ENCODE peak calls at places on chromosomes 7 and 10, in six cellular contexts. M is CD4-positive, CD25-positive, alpha-beta regulatory T cell; W is cardiac muscle cell; L is body of pancreas; E is SJSA1; Z is thoracic aorta. C is an unnamed sample.

GRCh38 chr10:131569851-131570715 is 258.6 kb upstream of the TCERG1L start:
- DNase-seq in L (no peak), E (no peak), M (no peak), W (peak), Z (no peak), C (no peak)

GRCh38 chr7:132437730-132438129 is 138.5 kb downstream of the PLXNA4 start:
- DNase-seq in E (no peak), W (peak), Z (no peak), L (no peak), M (peak), C (peak)

GRCh38 chr10:96840841-96841518 is 8.9 kb downstream of the LCOR start:
- DNase-seq in L (no peak), M (no peak), W (no peak), Z (no peak), E (peak), C (no peak)

GRCh38 chr10:110525349-110526260 is 27.9 kb downstream of the DUSP5 start:
- DNase-seq in L (no peak), W (no peak), E (no peak), Z (no peak), M (no peak), C (no peak)

GRCh38 chr7:69756235-69756634 is 158.0 kb downstream of the AUTS2 start:
- DNase-seq in L (no peak), M (no peak), Z (no peak), E (peak), W (no peak), C (no peak)

GRCh38 chr7:1601956-1602355 is 32.1 kb upstream of the PSMG3 start:
- DNase-seq in W (no peak), M (no peak), L (no peak), Z (no peak), E (no peak), C (no peak)

GRCh38 chr7:7426686-7427085 is 109.0 kb downstream of the COL28A1 start:
- DNase-seq in Z (no peak), L (no peak), E (no peak), M (no peak), W (no peak), C (no peak)

GRCh38 chr10:23337616-23338015 is 7.0 kb downstream of the C10orf67 start:
- DNase-seq in M (no peak), W (no peak), Z (no peak), L (no peak), E (no peak), C (no peak)

GRCh38 chr10:81179805-81180452 is 642.2 kb downstream of the SH2D4B start:
- DNase-seq in E (no peak), M (peak), W (peak), L (no peak), Z (no peak), C (no peak)

GRCh38 chr7:151552352-151553028 is 32.8 kb upstream of the RHEB start:
- DNase-seq in W (no peak), L (peak), E (no peak), M (no peak), Z (no peak), C (no peak)

GRCh38 chr10:53487019-53487983 is 714.7 kb upstream of the MBL2 start:
- DNase-seq in W (no peak), Z (no peak), M (no peak), L (no peak), E (no peak), C (peak)

GRCh38 chr7:47197508-47197907 is 384.4 kb downstream of the TNS3 start:
- DNase-seq in W (no peak), Z (no peak), E (no peak), M (no peak), L (no peak), C (no peak)

GRCh38 chr7:81725496-81726117 is 44.2 kb downstream of the HGF start:
- DNase-seq in W (no peak), E (peak), M (no peak), Z (no peak), L (no peak), C (no peak)

GRCh38 chr10:90777614-90778013 is 80.2 kb downstream of the HTR7 start:
- DNase-seq in L (no peak), Z (no peak), W (no peak), E (no peak), M (no peak), C (no peak)

GRCh38 chr10:35822316-35822715 is 180.2 kb upstream of the FZD8 start:
- DNase-seq in M (no peak), E (peak), Z (peak), L (peak), W (peak), C (peak)

DNA sequence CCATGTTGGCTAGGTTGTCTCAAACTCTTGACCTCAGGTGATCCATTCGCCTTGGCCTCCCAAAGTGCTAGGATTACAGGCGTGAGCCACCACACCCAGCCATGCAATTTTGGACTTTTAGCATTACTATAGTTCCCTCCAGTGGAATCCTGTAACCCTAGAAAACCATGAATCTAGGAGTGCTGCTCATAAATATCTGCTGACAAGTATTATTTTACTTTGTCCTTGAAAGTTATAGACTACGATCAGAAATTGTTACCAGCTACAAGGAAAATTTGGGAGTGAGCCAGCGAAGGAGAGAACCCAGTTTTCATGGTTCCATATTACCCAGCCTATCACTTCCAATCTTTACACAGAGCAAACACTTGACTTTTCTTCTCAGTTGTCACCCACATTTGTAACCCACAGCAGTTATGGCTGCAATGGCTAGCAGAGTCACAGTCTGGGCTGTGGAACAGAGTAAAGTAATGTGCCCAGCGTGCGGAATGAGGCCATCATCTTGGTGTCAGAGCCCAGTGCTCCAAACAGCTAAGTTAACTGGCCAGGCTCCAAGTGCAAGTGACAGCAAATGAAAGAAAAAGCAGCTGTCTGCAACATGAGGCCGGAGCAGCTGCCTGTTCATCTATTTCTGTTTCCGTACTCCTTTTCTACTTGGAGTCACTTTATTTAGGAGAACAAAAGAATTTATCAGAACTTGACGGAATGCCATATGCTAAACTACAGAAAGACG is 29.9 kb downstream of the ZC3HC1 start:
- DNase-seq in Z (no peak), E (no peak), L (no peak), W (no peak), M (no peak), C (peak)
- H3K4me3 ChIP-seq in Z (no peak), E (no peak), L (no peak), W (no peak), M (no peak), C (no peak)

DNA sequence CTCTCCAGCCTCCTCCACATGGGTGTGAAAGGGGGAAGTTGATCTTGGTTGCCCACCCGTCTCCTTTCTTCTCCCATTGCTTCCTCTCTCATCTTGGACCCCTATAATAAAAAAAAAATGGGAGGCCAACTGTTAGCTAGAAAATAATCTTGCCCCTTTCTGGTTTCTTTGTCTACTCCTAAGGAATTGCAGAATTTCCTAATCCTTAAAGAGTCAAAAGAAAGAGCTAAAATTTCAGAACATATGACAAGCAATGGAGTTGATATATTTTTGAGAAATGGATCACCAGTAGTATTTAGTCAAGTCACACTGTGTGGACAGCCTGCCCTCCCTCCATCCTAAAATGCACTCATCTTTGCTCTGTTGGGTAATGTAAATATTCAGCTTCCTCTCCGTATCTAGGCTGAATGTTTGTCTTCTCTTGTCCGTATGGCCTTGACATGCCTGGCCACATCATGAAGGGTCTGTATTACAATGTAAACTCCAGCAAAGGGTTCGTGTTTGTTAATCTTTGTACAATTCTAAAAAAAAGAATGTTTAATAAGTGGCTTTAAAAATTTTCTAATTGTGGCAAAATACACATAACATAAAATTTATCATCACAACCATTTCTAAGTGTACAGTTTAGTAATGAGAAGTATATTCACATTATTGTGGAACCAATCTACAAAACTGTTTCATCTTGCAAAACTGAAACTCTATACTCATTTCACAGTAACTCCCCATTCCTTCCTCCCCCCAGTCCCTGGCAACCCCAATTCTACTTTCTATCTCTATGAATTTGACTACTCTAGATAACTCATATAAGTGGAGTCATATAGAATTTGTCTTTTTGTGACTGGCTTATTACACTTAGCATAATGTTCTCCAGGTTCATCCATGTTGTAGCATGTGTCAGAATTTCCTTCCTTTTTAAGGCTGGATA is 71.5 kb downstream of the ZNF92 start:
- DNase-seq in L (no peak), Z (no peak), M (no peak), W (no peak), E (no peak), C (no peak)
- H3K4me3 ChIP-seq in L (no peak), Z (no peak), M (no peak), W (no peak), E (no peak), C (no peak)

GRCh38 chr10:61390841-61391240 is 62.3 kb downstream of the TMEM26 start:
- DNase-seq in M (no peak), L (no peak), W (no peak), E (no peak), Z (no peak), C (no peak)
- H3K4me3 ChIP-seq in M (peak), L (no peak), W (no peak), E (no peak), Z (no peak), C (no peak)

GRCh38 chr10:122128357-122128756 is 139.4 kb downstream of the TACC2 start:
- DNase-seq in M (no peak), L (no peak), E (no peak), W (no peak), Z (no peak), C (peak)

GRCh38 chr10:122130474-122131110 is 140.5 kb upstream of the BTBD16 start:
- DNase-seq in E (no peak), M (no peak), L (no peak), Z (no peak), W (no peak), C (no peak)

GRCh38 chr10:122135251-122136025 is 135.7 kb upstream of the BTBD16 start:
- DNase-seq in Z (no peak), L (no peak), W (no peak), E (no peak), M (no peak), C (no peak)

GRCh38 chr10:122132882-122133634 is 138.0 kb upstream of the BTBD16 start:
- DNase-seq in L (no peak), Z (no peak), W (no peak), E (no peak), M (no peak), C (no peak)

DNA sequence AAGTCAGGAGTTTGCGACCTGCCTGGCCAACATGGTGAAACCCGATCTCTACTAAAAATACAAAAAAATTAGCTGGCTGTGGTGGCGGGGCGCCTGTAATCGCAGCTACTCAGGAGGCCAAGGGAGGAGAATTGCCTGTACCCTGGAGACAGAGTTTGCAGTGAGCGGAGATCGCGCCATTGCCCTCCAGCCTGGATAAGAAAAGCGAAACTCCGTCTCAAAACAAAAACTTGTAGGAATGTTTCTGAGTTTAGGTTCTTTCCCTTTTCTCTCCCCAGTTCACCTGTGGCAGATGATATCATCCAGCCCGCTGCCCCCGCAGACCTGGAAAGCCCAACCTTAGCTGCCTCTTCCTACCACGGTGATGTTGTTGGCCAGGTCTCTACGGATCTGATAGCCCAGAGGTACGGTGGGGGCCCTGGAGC is 138.8 kb upstream of the BTBD16 start:
- DNase-seq in E (no peak), M (no peak), L (no peak), Z (no peak), W (no peak), C (no peak)
- H3K4me3 ChIP-seq in E (no peak), M (no peak), L (no peak), Z (no peak), W (no peak), C (no peak)

DNA sequence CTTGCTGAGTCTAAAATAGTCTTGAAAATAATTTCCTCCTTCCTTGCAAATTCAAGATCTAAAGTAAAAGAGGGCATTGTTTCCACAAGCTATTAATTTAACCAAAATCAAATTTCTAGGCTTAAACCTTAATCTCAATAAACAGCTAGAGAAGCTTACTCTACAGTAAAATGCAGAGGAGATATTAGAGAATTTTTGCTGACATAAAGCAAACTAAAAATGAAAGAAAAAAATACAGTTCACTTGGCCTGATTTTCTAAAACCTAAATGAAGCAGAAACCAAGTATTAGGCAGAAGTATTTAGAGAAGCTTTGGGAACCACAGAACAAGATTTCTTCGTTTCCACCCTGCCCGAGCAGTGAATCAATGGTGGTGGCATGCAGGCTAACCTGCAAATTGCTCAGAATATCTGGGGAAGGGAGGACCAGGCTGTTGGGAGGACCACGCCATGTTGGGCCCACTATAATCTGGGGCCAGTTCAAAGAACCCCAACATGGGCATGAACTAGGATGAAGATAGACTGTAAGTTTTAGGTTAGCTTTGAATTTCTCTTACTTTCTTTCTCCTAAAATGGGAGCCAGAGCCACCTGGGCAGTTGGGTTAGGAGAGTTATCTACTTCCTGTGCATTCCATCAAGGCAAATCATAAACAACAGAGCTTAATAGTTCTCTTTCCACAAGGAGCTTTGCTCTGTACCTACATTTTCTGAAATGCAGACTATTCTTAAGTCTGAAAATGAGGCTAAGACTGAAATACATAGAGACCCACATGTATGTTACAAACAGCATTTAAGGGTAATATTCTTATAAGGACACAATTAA is 4.1 kb downstream of the LAMB1 start:
- DNase-seq in E (no peak), L (no peak), Z (no peak), W (no peak), M (no peak), C (no peak)
- H3K4me3 ChIP-seq in E (no peak), L (no peak), Z (no peak), W (no peak), M (no peak), C (peak)

GRCh38 chr7:116955801-116956514 is 2.7 kb downstream of the ST7 start:
- DNase-seq in E (no peak), L (peak), Z (no peak), W (no peak), M (peak), C (no peak)
- H3K4me3 ChIP-seq in E (no peak), L (no peak), Z (peak), W (peak), M (peak), C (no peak)

GRCh38 chr10:94362360-94363250 is at the start of gene NOC3L:
- DNase-seq in W (peak), Z (peak), L (peak), M (peak), E (peak), C (peak)

GRCh38 chr10:94361161-94361794 is 1.5 kb downstream of the NOC3L start:
- DNase-seq in M (peak), L (peak), Z (no peak), W (no peak), E (peak), C (no peak)

GRCh38 chr10:94355841-94356240 is 6.9 kb downstream of the NOC3L start:
- DNase-seq in E (no peak), Z (no peak), M (no peak), L (no peak), W (no peak), C (no peak)

GRCh38 chr10:94357193-94357592 is 5.5 kb downstream of the NOC3L start:
- DNase-seq in M (peak), L (no peak), W (no peak), E (no peak), Z (no peak), C (no peak)

GRCh38 chr10:94358480-94358879 is 4.3 kb downstream of the NOC3L start:
- DNase-seq in L (no peak), M (no peak), Z (no peak), E (peak), W (no peak), C (no peak)
- H3K4me3 ChIP-seq in L (no peak), M (no peak), Z (no peak), E (peak), W (no peak), C (no peak)

DNA sequence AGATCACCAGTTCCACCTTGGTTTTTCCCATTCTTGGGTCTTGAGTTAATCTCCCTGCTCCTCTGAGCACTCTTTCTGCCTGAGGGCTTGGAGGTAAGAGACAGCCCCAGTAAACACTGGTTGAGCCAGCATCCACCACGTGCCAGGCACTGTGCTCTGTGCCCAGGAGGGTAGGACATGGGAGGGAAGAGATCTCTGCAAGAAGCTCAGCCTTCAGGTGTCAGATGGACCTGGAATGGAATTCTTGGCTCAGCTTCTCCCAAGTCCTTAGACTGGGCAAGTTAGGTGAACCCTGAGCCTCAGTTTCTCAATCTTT is 2.5 kb downstream of the ZYX start:
- DNase-seq in W (no peak), L (no peak), M (no peak), E (no peak), Z (no peak), C (no peak)
- H3K4me3 ChIP-seq in W (no peak), L (no peak), M (peak), E (no peak), Z (peak), C (peak)

C was measured in heart left ventricle.